ENCODE peak calls at places on chromosomes 2 and 18, in nine cellular contexts. W is HEK293T; G is activated naive CD4-positive, alpha-beta T cell; S is GM03348; C is activated effector memory CD4-positive, alpha-beta T cell treated with Interleukin-2 at 50 U/mL for 16 hours; K is AG09309; R is NCI-H1694 treated with DMSO at 0.1 percent for 48 hours; Q is GDM1; F is D721Med. V is an unnamed sample.

GRCh38 chr18:12699747-12700146 is 2.8 kb downstream of the CEP76 start:
- DNase-seq in R (no peak), S (no peak), G (no peak), W (no peak), C (no peak), K (no peak), Q (no peak), F (no peak), V (no peak)

GRCh38 chr2:169362346-169363026 is at the start of gene LRP2:
- DNase-seq in G (no peak), S (peak), R (no peak), F (no peak), K (no peak), W (peak), C (no peak), Q (no peak), V (no peak)

GRCh38 chr2:118264591-118264990 is 176.3 kb downstream of the INSIG2 start:
- DNase-seq in Q (no peak), C (no peak), G (no peak), F (no peak), W (no peak), K (no peak), R (no peak), S (no peak), V (no peak)

GRCh38 chr2:239319261-239319661 is 81.6 kb downstream of the HDAC4 start:
- DNase-seq in F (no peak), S (peak), C (no peak), Q (no peak), W (no peak), K (no peak), G (no peak), R (no peak), V (no peak)

GRCh38 chr2:205696541-205697441 is 14.5 kb downstream of the NRP2 start:
- DNase-seq in S (peak), K (peak), F (no peak), G (no peak), W (no peak), R (no peak), C (no peak), Q (no peak), V (no peak)

GRCh38 chr2:190277234-190278112 is 42.2 kb downstream of the HIBCH start:
- DNase-seq in S (peak), R (peak), W (peak), G (no peak), K (peak), F (no peak), Q (peak), C (no peak), V (peak)

GRCh38 chr2:148643998-148644884 is at the start of gene EPC2:
- DNase-seq in C (peak), G (peak), Q (peak), K (peak), W (peak), R (peak), F (peak), S (peak), V (peak)

GRCh38 chr2:232296766-232297525 is 81.6 kb upstream of the ALPP start:
- DNase-seq in S (no peak), C (no peak), R (no peak), K (no peak), F (no peak), Q (no peak), W (no peak), G (no peak), V (no peak)

GRCh38 chr18:25686960-25687520 is 335.1 kb upstream of the ZNF521 start:
- DNase-seq in S (no peak), Q (no peak), R (no peak), W (no peak), K (no peak), G (no peak), C (no peak), F (no peak), V (no peak)

GRCh38 chr18:9095297-9096012 is 7.0 kb upstream of the NDUFV2 start:
- DNase-seq in F (no peak), G (peak), R (no peak), W (no peak), Q (peak), S (no peak), C (peak), K (no peak), V (no peak)

GRCh38 chr2:164066095-164066494 is 330.3 kb upstream of the FIGN start:
- DNase-seq in C (no peak), G (no peak), K (no peak), W (no peak), Q (no peak), F (peak), S (no peak), R (peak), V (no peak)

GRCh38 chr2:16441431-16441830 is 224.2 kb downstream of the CYRIA start:
- DNase-seq in R (no peak), S (no peak), G (no peak), Q (peak), W (no peak), C (no peak), K (no peak), F (no peak), V (no peak)

GRCh38 chr18:46706968-46707367 is 49.9 kb downstream of the ST8SIA5 start:
- DNase-seq in Q (no peak), F (no peak), G (no peak), S (no peak), C (no peak), W (no peak), R (no peak), K (no peak), V (no peak)

GRCh38 chr2:119005565-119005964 is 63.6 kb downstream of the MARCO start:
- DNase-seq in S (no peak), W (no peak), K (no peak), G (no peak), R (no peak), F (no peak), Q (no peak), C (no peak), V (no peak)

GRCh38 chr18:66754335-66754734 is 150.4 kb upstream of the CDH19 start:
- DNase-seq in F (no peak), K (no peak), G (no peak), W (no peak), R (no peak), S (no peak), Q (no peak), C (no peak), V (no peak)

GRCh38 chr2:188079176-188079575 is 212.5 kb upstream of the GULP1 start:
- DNase-seq in R (no peak), K (peak), Q (no peak), F (no peak), G (no peak), C (no peak), W (no peak), S (peak), V (peak)

GRCh38 chr2:9110346-9110884 is 96.2 kb upstream of the ASAP2 start:
- DNase-seq in R (no peak), Q (no peak), C (no peak), G (no peak), F (no peak), S (no peak), K (no peak), W (no peak), V (no peak)

GRCh38 chr2:80348953-80349352 is 44.4 kb upstream of the LRRTM1 start:
- DNase-seq in K (no peak), F (no peak), C (no peak), G (no peak), W (no peak), Q (no peak), S (no peak), R (no peak), V (no peak)

GRCh38 chr2:132448771-132449170 is 32.2 kb downstream of the GPR39 start:
- DNase-seq in S (peak), W (peak), Q (no peak), R (peak), G (no peak), F (no peak), C (no peak), K (no peak), V (peak)

V was measured in fibroblast of the conjunctiva.